ENCODE peak calls at places on chromosomes 1 and 21, in nine cellular contexts. R is tibial nerve, D is AG04450, M is neural crest cell, H is heart right ventricle, C is astrocyte of the spinal cord, E is WTC11, Y is HCT116, Z is kidney epithelial cell. J is an unnamed sample.

GRCh38 chr1:176801553-176802020 is 338.6 kb downstream of the PAPPA2 start:
- DNase-seq in R (peak), D (no peak), M (no peak), H (no peak), C (no peak), E (no peak), Y (no peak), Z (no peak), J (no peak)

GRCh38 chr1:222167111-222167510 is 380.8 kb downstream of the HHIPL2 start:
- DNase-seq in R (no peak), D (peak), M (peak), H (peak), C (peak), E (peak), Y (peak), Z (peak), J (peak)

GRCh38 chr1:64423526-64423925 is 46.4 kb upstream of the CACHD1 start:
- DNase-seq in R (no peak), D (no peak), M (no peak), H (no peak), C (no peak), E (no peak), Y (no peak), Z (no peak), J (no peak)

GRCh38 chr21:36021251-36021837 is 39.0 kb downstream of the SETD4 start:
- DNase-seq in R (no peak), D (no peak), M (no peak), H (no peak), C (no peak), E (no peak), Y (no peak), Z (no peak), J (peak)

GRCh38 chr21:16076465-16076864 is 346.7 kb downstream of the USP25 start:
- DNase-seq in R (no peak), D (no peak), M (no peak), H (no peak), C (no peak), E (no peak), Y (no peak), Z (no peak), J (no peak)

GRCh38 chr1:30024411-30025195 is 698.8 kb downstream of the MATN1 start:
- DNase-seq in R (no peak), D (no peak), M (no peak), H (no peak), C (no peak), E (no peak), Y (no peak), Z (no peak), J (no peak)

GRCh38 chr1:40546957-40547356 is 15.5 kb downstream of the ZNF684 start:
- DNase-seq in R (no peak), D (no peak), M (no peak), H (no peak), C (no peak), E (no peak), Y (no peak), Z (no peak), J (no peak)

GRCh38 chr1:239982762-239983161 is 108.9 kb upstream of the FMN2 start:
- DNase-seq in R (no peak), D (no peak), M (no peak), H (no peak), C (no peak), E (no peak), Y (no peak), Z (no peak), J (no peak)

GRCh38 chr1:2174348-2175054 is 20.1 kb downstream of the FAAP20 start:
- DNase-seq in R (peak), D (no peak), M (peak), H (peak), C (peak), E (peak), Y (peak), Z (no peak), J (peak)

GRCh38 chr1:3031401-3032221 is 10.3 kb downstream of the ACTRT2 start:
- DNase-seq in R (peak), D (no peak), M (no peak), H (no peak), C (no peak), E (no peak), Y (no peak), Z (no peak), J (no peak)

GRCh38 chr1:235503333-235504121 is 725 bp downstream of the B3GALNT2 start:
- DNase-seq in R (peak), D (no peak), M (peak), H (peak), C (peak), E (peak), Y (no peak), Z (no peak), J (peak)

GRCh38 chr1:248361111-248361715 is at the start of gene OR2T4:
- DNase-seq in R (no peak), D (no peak), M (no peak), H (no peak), C (no peak), E (no peak), Y (no peak), Z (no peak), J (no peak)

GRCh38 chr1:30607723-30608122 is 115.7 kb downstream of the MATN1 start:
- DNase-seq in R (no peak), D (no peak), M (no peak), H (no peak), C (no peak), E (no peak), Y (peak), Z (no peak), J (no peak)

GRCh38 chr1:150162862-150163706 is 13.4 kb downstream of the PLEKHO1 start:
- DNase-seq in R (peak), D (peak), M (peak), H (peak), C (peak), E (peak), Y (no peak), Z (peak), J (peak)

GRCh38 chr1:185733818-185734709 is at the start of gene HMCN1:
- DNase-seq in R (peak), D (no peak), M (peak), H (peak), C (peak), E (peak), Y (peak), Z (peak), J (no peak)
- TF ChIP-seq CTCF in R (no peak), D (peak), M (peak), H (peak), C (peak), E (no peak), Y (peak), Z (peak), J (peak)

DNA sequence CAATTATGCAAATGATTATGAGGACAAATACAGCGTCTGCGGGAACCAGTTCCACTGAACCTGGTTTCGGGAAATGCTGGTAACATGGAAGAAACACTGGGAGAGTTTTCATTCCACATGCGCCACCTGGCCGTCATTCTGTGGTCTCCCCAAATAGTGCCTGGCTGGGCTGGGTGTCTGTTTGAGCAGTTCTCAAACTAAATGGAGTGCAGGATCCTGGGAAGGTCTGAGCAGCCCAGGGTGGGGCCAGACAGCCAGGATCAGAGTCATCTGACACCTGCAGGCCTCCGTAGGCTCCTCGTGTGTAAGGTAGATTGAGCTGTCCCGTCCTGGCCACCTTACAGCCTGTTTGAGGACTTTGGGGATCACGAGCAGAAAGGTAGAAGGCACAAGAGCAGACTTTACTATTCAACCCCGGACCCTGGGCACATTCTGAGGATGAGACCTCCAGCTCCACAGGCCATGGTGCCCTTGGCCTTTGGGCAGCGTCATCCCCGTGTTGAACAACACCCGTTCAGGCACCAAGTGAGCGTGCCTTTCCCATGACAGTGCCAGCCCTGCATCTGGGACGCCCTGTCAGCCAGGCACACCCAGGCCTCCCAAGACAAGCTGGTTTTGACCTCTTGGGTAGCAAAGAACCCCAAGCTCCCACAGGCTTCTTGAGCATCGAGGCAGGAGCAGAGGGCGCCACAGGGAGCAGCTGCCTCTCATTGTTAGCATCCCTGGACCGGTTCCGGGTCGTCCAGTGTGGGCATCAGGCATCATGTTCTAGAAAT is 101.9 kb downstream of the PRDM2 start:
- DNase-seq in R (no peak), D (no peak), M (no peak), H (no peak), C (no peak), E (no peak), Y (no peak), Z (no peak), J (no peak)
- TF ChIP-seq CTCF in R (no peak), D (no peak), M (no peak), H (no peak), C (no peak), E (no peak), Y (no peak), Z (no peak), J (no peak)

GRCh38 chr1:12400030-12400693 is 170.3 kb downstream of the VPS13D start:
- DNase-seq in R (no peak), D (no peak), M (no peak), H (no peak), C (no peak), E (no peak), Y (no peak), Z (no peak), J (no peak)
- TF ChIP-seq CTCF in R (no peak), D (no peak), M (no peak), H (no peak), C (no peak), E (no peak), Y (no peak), Z (no peak), J (no peak)

DNA sequence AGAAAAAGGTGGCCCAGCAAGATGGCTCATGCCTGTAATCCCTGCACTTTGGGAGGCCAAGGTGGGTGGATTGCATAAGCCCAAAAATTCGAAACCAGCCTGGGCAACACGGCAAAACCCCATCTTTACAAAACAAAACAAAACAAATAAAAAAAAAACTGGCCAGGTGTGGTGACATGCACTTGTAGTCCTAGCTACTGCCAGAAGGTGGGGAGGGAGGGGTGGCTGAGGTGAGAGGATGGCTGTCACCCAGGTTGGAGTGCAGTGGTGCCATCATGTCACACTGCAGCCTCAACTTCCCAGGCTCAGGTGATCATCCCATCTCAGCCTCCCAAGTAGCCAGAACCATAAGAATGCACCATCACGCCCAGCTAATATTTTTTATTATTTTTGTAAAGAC is 22.8 kb downstream of the RERE start:
- DNase-seq in R (no peak), D (no peak), M (no peak), H (no peak), C (no peak), E (peak), Y (no peak), Z (no peak), J (no peak)
- TF ChIP-seq CTCF in R (no peak), D (no peak), M (no peak), H (no peak), C (no peak), E (no peak), Y (peak), Z (no peak), J (no peak)

GRCh38 chr1:23367791-23368561 is 1.7 kb downstream of the ZNF436 start:
- DNase-seq in R (peak), D (peak), M (peak), H (peak), C (peak), E (peak), Y (peak), Z (peak), J (peak)
- TF ChIP-seq CTCF in R (peak), D (no peak), M (no peak), H (peak), C (no peak), E (no peak), Y (no peak), Z (no peak), J (no peak)

DNA sequence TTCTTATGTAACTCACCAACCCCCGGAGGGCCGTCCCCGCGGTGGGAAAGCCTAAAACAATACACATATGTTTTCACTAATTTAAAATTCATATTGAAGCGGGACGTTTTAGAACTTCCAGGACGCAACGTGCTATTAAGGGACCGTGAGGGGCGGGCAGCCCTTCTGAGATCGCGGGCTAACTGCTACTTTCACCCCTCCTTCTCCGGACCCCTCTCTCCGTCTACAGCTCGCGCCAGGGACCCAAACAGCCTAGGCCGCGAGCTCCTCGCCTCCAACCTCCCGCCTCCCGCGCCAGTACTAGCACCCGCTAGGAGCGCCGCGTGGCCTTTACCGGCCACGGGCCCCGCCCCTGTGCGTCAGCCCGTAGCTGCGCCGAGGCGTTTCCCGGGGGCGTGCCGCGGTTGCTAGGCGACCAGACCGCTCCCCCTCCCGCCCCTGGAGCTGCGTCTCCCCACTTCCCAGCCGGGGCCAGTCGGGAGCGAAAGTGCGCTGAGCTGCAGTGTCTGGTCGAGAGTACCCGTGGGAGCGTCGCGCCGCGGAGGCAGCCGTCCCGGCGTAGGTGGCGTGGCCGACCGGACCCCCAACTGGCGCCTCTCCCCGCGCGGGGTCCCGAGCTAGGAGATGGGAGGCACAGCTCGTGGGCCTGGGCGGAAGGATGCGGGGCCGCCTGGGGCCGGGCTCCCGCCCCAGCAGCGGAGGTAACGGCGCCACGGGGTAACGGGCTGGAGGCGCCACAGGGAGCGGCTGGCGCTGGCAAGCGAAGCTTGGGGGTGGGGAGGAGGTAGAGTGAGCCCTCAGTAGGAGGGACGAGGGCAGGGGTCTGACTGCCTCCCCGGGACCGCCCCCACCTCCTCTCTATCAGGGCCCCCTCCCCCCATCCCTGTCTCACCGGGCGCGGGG is at the start of gene DYRK3:
- DNase-seq in R (peak), D (peak), M (peak), H (peak), C (peak), E (peak), Y (peak), Z (peak), J (peak)
- TF ChIP-seq CTCF in R (peak), D (no peak), M (no peak), H (peak), C (no peak), E (no peak), Y (no peak), Z (no peak), J (no peak)